ENCODE peak calls at places on chromosome 2, in six cellular contexts. One of them, this sample, is unnamed. For H3K27me3 and H3K4me1, the result is how much of the 10 kb centered on the place peaks cover.

GRCh38 chr2:234495801-234496441 is 960 bp downstream of the ARL4C start:
- DNase-seq in GM23338: peak
- DNase-seq in uterus: no peak
- DNase-seq in cardiac muscle cell: peak
- DNase-seq in DND-41: peak
- DNase-seq in vagina: no peak
- DNase-seq in this sample: peak

GRCh38 chr2:9590635-9591034 is 35.0 kb upstream of the ADAM17 start:
- DNase-seq in uterus: no peak
- DNase-seq in GM23338: no peak
- DNase-seq in vagina: no peak
- DNase-seq in cardiac muscle cell: no peak
- DNase-seq in DND-41: no peak
- DNase-seq in this sample: no peak

GRCh38 chr2:163735692-163736432 is at the start of gene FIGN:
- DNase-seq in cardiac muscle cell: peak
- DNase-seq in GM23338: peak
- DNase-seq in vagina: no peak
- DNase-seq in DND-41: no peak
- DNase-seq in uterus: peak
- DNase-seq in this sample: peak

GRCh38 chr2:237465515-237466227 is 21.4 kb upstream of the MLPH start:
- DNase-seq in cardiac muscle cell: no peak
- DNase-seq in GM23338: no peak
- DNase-seq in uterus: no peak
- DNase-seq in vagina: no peak
- DNase-seq in DND-41: no peak
- DNase-seq in this sample: no peak

GRCh38 chr2:120736955-120737801 is 1.5 kb downstream of the GLI2 start:
- DNase-seq in vagina: peak
- DNase-seq in DND-41: no peak
- DNase-seq in cardiac muscle cell: peak
- DNase-seq in GM23338: peak
- DNase-seq in uterus: peak
- DNase-seq in this sample: peak

GRCh38 chr2:191666733-191667132 is 11.2 kb upstream of the NABP1 start:
- DNase-seq in DND-41: no peak
- DNase-seq in GM23338: peak
- DNase-seq in cardiac muscle cell: no peak
- DNase-seq in uterus: no peak
- DNase-seq in vagina: no peak
- DNase-seq in this sample: no peak

GRCh38 chr2:11953258-11953657 is 206.8 kb downstream of the LPIN1 start:
- DNase-seq in uterus: no peak
- DNase-seq in cardiac muscle cell: no peak
- DNase-seq in vagina: no peak
- DNase-seq in DND-41: peak
- DNase-seq in GM23338: no peak
- DNase-seq in this sample: no peak

GRCh38 chr2:185466915-185467314 is 271.7 kb upstream of the FSIP2 start:
- DNase-seq in GM23338: no peak
- DNase-seq in DND-41: no peak
- DNase-seq in vagina: no peak
- DNase-seq in cardiac muscle cell: no peak
- DNase-seq in uterus: no peak
- DNase-seq in this sample: no peak

GRCh38 chr2:238458641-238459040 is 31.9 kb downstream of the ASB1 start:
- DNase-seq in DND-41: no peak
- DNase-seq in vagina: no peak
- DNase-seq in GM23338: no peak
- DNase-seq in cardiac muscle cell: no peak
- DNase-seq in uterus: no peak
- DNase-seq in this sample: no peak

GRCh38 chr2:236663267-236663666 is 93.6 kb downstream of the ACKR3 start:
- DNase-seq in vagina: no peak
- DNase-seq in cardiac muscle cell: no peak
- DNase-seq in GM23338: no peak
- DNase-seq in DND-41: no peak
- DNase-seq in uterus: peak
- DNase-seq in this sample: no peak

GRCh38 chr2:74564222-74564621 is 9.7 kb downstream of the DOK1 start:
- DNase-seq in GM23338: no peak
- DNase-seq in uterus: no peak
- DNase-seq in DND-41: no peak
- DNase-seq in vagina: no peak
- DNase-seq in cardiac muscle cell: no peak
- DNase-seq in this sample: no peak

GRCh38 chr2:161990741-161991140 is 83.3 kb downstream of the DPP4 start:
- DNase-seq in uterus: no peak
- DNase-seq in DND-41: no peak
- DNase-seq in GM23338: no peak
- DNase-seq in vagina: no peak
- DNase-seq in cardiac muscle cell: no peak
- DNase-seq in this sample: no peak

GRCh38 chr2:179393481-179393880 is 128.8 kb upstream of the SESTD1 start:
- DNase-seq in cardiac muscle cell: no peak
- DNase-seq in vagina: no peak
- DNase-seq in GM23338: no peak
- DNase-seq in DND-41: no peak
- DNase-seq in uterus: no peak
- DNase-seq in this sample: no peak

GRCh38 chr2:127348421-127349000 is 39.3 kb downstream of the MAP3K2 start:
- DNase-seq in uterus: no peak
- DNase-seq in cardiac muscle cell: no peak
- DNase-seq in GM23338: no peak
- DNase-seq in DND-41: no peak
- DNase-seq in vagina: no peak
- DNase-seq in this sample: no peak

GRCh38 chr2:96830064-96830562 is 13.7 kb downstream of the ANKRD23 start:
- DNase-seq in GM23338: no peak
- DNase-seq in uterus: no peak
- DNase-seq in cardiac muscle cell: no peak
- DNase-seq in vagina: no peak
- DNase-seq in DND-41: no peak
- DNase-seq in this sample: no peak

GRCh38 chr2:150255528-150255927 is 231.9 kb downstream of the RND3 start:
- DNase-seq in uterus: no peak
- DNase-seq in DND-41: no peak
- DNase-seq in vagina: no peak
- DNase-seq in cardiac muscle cell: no peak
- DNase-seq in GM23338: no peak
- DNase-seq in this sample: no peak

GRCh38 chr2:56688661-56689060 is 504.9 kb downstream of the CCDC85A start:
- DNase-seq in GM23338: no peak
- DNase-seq in cardiac muscle cell: no peak
- DNase-seq in vagina: no peak
- DNase-seq in DND-41: no peak
- DNase-seq in uterus: no peak
- DNase-seq in this sample: no peak

GRCh38 chr2:67842375-67842959 is 220.3 kb downstream of the C1D start:
- DNase-seq in GM23338: no peak
- DNase-seq in uterus: no peak
- DNase-seq in cardiac muscle cell: no peak
- DNase-seq in DND-41: no peak
- DNase-seq in vagina: no peak
- DNase-seq in this sample: peak

GRCh38 chr2:112692914-112693313 is 27.9 kb upstream of the NT5DC4 start:
- DNase-seq in cardiac muscle cell: no peak
- DNase-seq in DND-41: peak
- DNase-seq in uterus: no peak
- DNase-seq in vagina: no peak
- DNase-seq in GM23338: no peak
- DNase-seq in this sample: no peak

DNA sequence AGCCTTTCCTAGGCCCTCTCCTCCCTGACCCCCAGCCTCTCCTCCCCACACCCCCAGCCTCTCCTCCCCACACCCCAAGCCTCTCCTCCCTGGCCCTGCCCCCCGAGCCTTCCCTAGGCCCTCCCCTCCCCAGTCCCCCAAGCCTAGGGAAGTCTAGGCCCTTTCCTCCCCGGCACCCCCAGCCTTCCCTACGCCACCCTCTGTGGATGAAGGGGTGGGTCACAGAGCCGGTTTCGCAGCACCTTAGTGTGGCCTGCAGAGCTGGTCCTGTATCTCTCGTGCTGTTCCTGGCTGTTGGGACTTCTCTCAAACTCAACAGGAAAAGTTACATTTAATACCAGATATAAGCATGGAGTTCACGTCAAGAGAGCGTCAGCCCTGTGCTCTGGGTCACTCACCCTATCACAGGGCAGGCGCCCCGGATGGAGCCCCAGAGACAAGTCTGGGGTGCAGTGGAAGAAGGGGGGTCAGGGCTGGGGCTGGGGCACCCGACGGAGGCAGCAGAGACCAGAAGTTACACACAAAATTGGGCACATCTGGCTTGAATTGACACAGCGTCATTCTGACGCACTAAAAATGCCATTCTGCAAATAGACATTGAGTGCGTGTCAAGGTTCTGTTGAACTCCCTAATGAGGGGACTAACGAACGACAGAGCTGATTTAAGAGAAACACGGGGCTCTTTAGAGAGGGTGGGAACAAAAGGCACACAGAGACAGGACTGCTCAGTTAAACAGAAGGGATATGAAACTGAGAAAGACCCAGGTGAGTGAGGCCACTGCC is 24.0 kb downstream of the KCNIP3 start:
- DNase-seq in cardiac muscle cell: no peak
- DNase-seq in vagina: no peak
- DNase-seq in uterus: no peak
- DNase-seq in GM23338: no peak
- DNase-seq in DND-41: no peak
- DNase-seq in this sample: no peak
- TF ChIP-seq CTCF in cardiac muscle cell: no peak
- TF ChIP-seq CTCF in vagina: no peak
- TF ChIP-seq CTCF in uterus: no peak
- TF ChIP-seq CTCF in GM23338: no peak
- TF ChIP-seq CTCF in DND-41: no peak
- TF ChIP-seq CTCF in this sample: no peak

DNA sequence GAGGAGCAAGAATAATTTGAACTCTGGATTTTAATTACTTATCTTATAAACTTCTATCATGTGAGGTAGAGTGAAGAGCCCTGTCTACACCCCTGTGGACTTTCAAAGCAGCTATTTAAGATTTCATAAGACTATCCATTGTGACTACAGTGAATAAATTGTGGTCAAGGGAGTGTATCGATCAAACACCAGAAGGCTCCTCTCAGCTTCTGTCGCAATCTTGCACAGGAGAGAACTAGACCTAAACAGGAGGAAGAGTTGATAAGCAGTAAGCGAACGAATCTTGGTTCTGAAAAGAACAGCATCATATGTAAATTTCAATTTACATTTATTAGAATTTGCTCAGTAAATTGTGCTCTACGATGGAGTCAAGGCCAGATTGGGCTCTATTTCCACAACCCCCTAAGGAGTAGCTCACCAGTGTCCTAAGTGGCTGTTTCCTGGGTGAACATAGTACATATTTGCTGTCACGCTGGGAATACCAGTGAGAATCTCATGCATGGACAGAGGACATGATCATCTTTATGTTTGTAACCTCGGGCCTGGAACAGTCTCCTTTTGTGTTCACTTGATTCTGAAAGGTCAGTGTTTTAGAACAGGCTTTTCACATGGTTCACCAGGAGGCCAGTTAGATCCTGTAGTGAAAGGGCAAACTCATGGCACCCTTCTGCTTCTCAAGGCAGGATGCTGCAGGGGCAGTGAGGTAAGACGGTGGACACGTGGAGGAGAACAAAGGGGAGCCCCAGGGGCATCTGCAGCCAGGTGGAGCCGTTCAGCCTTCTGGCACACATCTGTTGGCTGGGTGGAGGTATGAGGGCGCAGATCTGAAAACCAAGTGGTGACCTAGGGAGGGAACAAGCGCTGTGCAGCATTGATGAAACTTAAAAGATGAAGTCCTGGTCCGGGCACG is 33.3 kb downstream of the NPAS2 start:
- DNase-seq in GM23338: peak
- DNase-seq in cardiac muscle cell: no peak
- DNase-seq in uterus: no peak
- DNase-seq in DND-41: no peak
- DNase-seq in vagina: no peak
- DNase-seq in this sample: no peak
- H3K27me3 ChIP-seq in GM23338: under half
- H3K27me3 ChIP-seq in cardiac muscle cell: under half
- H3K27me3 ChIP-seq in uterus: under half
- H3K27me3 ChIP-seq in DND-41: under half
- H3K27me3 ChIP-seq in vagina: under half
- H3K27me3 ChIP-seq in this sample: under half

DNA sequence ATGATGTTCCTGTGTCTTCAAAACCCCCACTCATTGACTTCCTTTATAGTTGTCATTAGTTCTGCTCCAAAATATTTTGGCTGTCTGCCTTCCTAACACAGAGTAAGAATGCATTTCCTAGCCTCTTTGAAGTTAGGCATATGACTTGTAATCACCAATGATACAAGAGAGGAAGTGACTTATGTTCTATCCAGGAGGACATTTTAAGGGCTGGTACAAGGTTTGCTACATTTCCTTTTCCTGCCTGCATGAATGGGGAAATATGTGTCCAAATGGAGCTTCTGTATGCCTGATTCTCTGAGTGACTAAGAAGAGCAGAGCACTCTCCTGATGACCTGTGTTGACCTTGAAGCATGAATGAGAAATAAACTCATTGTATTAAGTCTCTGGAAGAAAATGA is 115.1 kb downstream of the PLCL1 start:
- DNase-seq in cardiac muscle cell: no peak
- DNase-seq in vagina: no peak
- DNase-seq in DND-41: no peak
- DNase-seq in GM23338: no peak
- DNase-seq in uterus: no peak
- DNase-seq in this sample: no peak
- H3K4me1 ChIP-seq in cardiac muscle cell: under half
- H3K4me1 ChIP-seq in vagina: under half
- H3K4me1 ChIP-seq in DND-41: under half
- H3K4me1 ChIP-seq in GM23338: under half
- H3K4me1 ChIP-seq in uterus: under half
- H3K4me1 ChIP-seq in this sample: under half

DNA sequence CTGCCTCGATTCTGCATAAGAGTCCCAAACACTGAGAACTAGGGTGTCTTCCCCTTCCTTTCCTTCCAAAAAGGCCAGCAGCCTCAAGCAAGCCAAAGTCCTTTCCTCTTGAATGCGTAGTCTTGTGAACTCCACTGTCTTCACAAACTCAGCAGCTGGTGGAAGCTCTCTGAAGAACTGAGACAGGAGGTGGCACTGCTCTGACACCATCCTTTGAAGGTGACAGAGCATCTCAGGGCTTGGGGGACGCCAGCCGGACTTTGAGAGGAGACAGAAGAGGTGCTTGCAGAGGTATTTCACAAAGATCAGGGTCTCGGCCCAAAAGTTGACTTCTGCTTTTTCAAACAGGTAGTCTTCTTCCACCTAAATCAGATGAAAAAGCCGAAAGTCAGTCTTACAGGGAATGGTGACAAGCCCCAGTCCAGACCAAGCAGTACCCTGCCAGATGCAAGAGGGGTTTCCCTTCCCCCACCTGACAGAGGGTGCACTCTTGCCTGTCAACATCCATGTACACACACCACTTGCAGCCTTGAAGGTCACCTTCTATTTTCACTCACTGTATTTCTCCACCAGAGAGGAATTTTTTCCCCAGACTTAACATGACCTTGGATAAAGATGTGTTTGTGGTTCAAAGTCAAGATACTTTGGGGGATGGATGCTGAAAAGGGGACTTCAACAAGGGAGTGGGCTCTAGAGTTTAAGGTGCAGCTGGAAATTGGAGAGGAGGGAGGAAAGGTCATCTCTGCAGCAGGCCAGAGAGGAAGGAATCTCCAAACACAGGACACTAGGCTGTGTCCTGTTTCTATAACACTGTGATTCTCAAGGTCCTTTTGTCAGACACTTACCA is 4.8 kb upstream of the ZFP36L2 start:
- DNase-seq in cardiac muscle cell: peak
- DNase-seq in vagina: no peak
- DNase-seq in uterus: no peak
- DNase-seq in DND-41: no peak
- DNase-seq in GM23338: no peak
- DNase-seq in this sample: no peak
- TF ChIP-seq CTCF in cardiac muscle cell: no peak
- TF ChIP-seq CTCF in vagina: no peak
- TF ChIP-seq CTCF in uterus: no peak
- TF ChIP-seq CTCF in DND-41: no peak
- TF ChIP-seq CTCF in GM23338: no peak
- TF ChIP-seq CTCF in this sample: no peak